ENCODE peak calls at places on chromosomes 7 and 10, in seven cellular contexts. One of them, this sample, is unnamed.

GRCh38 chr10:133012573-133013359 is 70.4 kb upstream of the CFAP46 start:
- DNase-seq in SK-N-DZ: no peak
- DNase-seq in activated CD4-positive, alpha-beta T cell treated with anti-CD3 and anti-CD28 coated beads, Interleukin-2, amount 50 U/mL, for 1 hour: no peak
- DNase-seq in posterior cingulate gyrus: no peak
- DNase-seq in body of pancreas: no peak
- DNase-seq in H7: no peak
- DNase-seq in left ventricle myocardium inferior: peak
- DNase-seq in this sample: peak

GRCh38 chr10:112491144-112491543 is 44.1 kb downstream of the VTI1A start:
- DNase-seq in SK-N-DZ: no peak
- DNase-seq in activated CD4-positive, alpha-beta T cell treated with anti-CD3 and anti-CD28 coated beads, Interleukin-2, amount 50 U/mL, for 1 hour: no peak
- DNase-seq in posterior cingulate gyrus: no peak
- DNase-seq in body of pancreas: no peak
- DNase-seq in H7: no peak
- DNase-seq in left ventricle myocardium inferior: no peak
- DNase-seq in this sample: no peak

GRCh38 chr7:96303686-96304443 is 18.0 kb downstream of the SLC25A13 start:
- DNase-seq in SK-N-DZ: peak
- DNase-seq in activated CD4-positive, alpha-beta T cell treated with anti-CD3 and anti-CD28 coated beads, Interleukin-2, amount 50 U/mL, for 1 hour: no peak
- DNase-seq in posterior cingulate gyrus: no peak
- DNase-seq in body of pancreas: no peak
- DNase-seq in H7: no peak
- DNase-seq in left ventricle myocardium inferior: no peak
- DNase-seq in this sample: no peak

GRCh38 chr7:81415181-81415580 is 354.7 kb downstream of the HGF start:
- DNase-seq in SK-N-DZ: no peak
- DNase-seq in activated CD4-positive, alpha-beta T cell treated with anti-CD3 and anti-CD28 coated beads, Interleukin-2, amount 50 U/mL, for 1 hour: no peak
- DNase-seq in posterior cingulate gyrus: no peak
- DNase-seq in body of pancreas: no peak
- DNase-seq in H7: no peak
- DNase-seq in left ventricle myocardium inferior: no peak
- DNase-seq in this sample: no peak

GRCh38 chr10:121089434-121089833 is 238.3 kb downstream of the WDR11 start:
- DNase-seq in SK-N-DZ: no peak
- DNase-seq in activated CD4-positive, alpha-beta T cell treated with anti-CD3 and anti-CD28 coated beads, Interleukin-2, amount 50 U/mL, for 1 hour: no peak
- DNase-seq in posterior cingulate gyrus: no peak
- DNase-seq in body of pancreas: no peak
- DNase-seq in H7: no peak
- DNase-seq in left ventricle myocardium inferior: no peak
- DNase-seq in this sample: no peak

GRCh38 chr7:131509781-131510180 is 46.6 kb downstream of the PODXL start:
- DNase-seq in SK-N-DZ: no peak
- DNase-seq in activated CD4-positive, alpha-beta T cell treated with anti-CD3 and anti-CD28 coated beads, Interleukin-2, amount 50 U/mL, for 1 hour: no peak
- DNase-seq in posterior cingulate gyrus: no peak
- DNase-seq in body of pancreas: no peak
- DNase-seq in H7: no peak
- DNase-seq in left ventricle myocardium inferior: no peak
- DNase-seq in this sample: no peak

GRCh38 chr10:78046711-78047269 is 13.1 kb downstream of the RPS24 start:
- DNase-seq in SK-N-DZ: no peak
- DNase-seq in activated CD4-positive, alpha-beta T cell treated with anti-CD3 and anti-CD28 coated beads, Interleukin-2, amount 50 U/mL, for 1 hour: no peak
- DNase-seq in posterior cingulate gyrus: no peak
- DNase-seq in body of pancreas: no peak
- DNase-seq in H7: no peak
- DNase-seq in left ventricle myocardium inferior: no peak
- DNase-seq in this sample: no peak

GRCh38 chr10:117534321-117535044 is 8.1 kb upstream of the EMX2 start:
- DNase-seq in SK-N-DZ: no peak
- DNase-seq in activated CD4-positive, alpha-beta T cell treated with anti-CD3 and anti-CD28 coated beads, Interleukin-2, amount 50 U/mL, for 1 hour: no peak
- DNase-seq in posterior cingulate gyrus: no peak
- DNase-seq in body of pancreas: no peak
- DNase-seq in H7: peak
- DNase-seq in left ventricle myocardium inferior: no peak
- DNase-seq in this sample: no peak

GRCh38 chr10:129848571-129849451 is 115.3 kb downstream of the EBF3 start:
- DNase-seq in SK-N-DZ: no peak
- DNase-seq in activated CD4-positive, alpha-beta T cell treated with anti-CD3 and anti-CD28 coated beads, Interleukin-2, amount 50 U/mL, for 1 hour: no peak
- DNase-seq in posterior cingulate gyrus: no peak
- DNase-seq in body of pancreas: no peak
- DNase-seq in H7: no peak
- DNase-seq in left ventricle myocardium inferior: no peak
- DNase-seq in this sample: no peak

GRCh38 chr10:112815238-112816032 is 134.6 kb upstream of the TCF7L2 start:
- DNase-seq in SK-N-DZ: peak
- DNase-seq in activated CD4-positive, alpha-beta T cell treated with anti-CD3 and anti-CD28 coated beads, Interleukin-2, amount 50 U/mL, for 1 hour: no peak
- DNase-seq in posterior cingulate gyrus: no peak
- DNase-seq in body of pancreas: no peak
- DNase-seq in H7: no peak
- DNase-seq in left ventricle myocardium inferior: no peak
- DNase-seq in this sample: no peak

GRCh38 chr7:138838166-138838565 is 40.2 kb upstream of the ATP6V0A4 start:
- DNase-seq in SK-N-DZ: no peak
- DNase-seq in activated CD4-positive, alpha-beta T cell treated with anti-CD3 and anti-CD28 coated beads, Interleukin-2, amount 50 U/mL, for 1 hour: no peak
- DNase-seq in posterior cingulate gyrus: no peak
- DNase-seq in body of pancreas: no peak
- DNase-seq in H7: peak
- DNase-seq in left ventricle myocardium inferior: no peak
- DNase-seq in this sample: no peak

GRCh38 chr10:72124984-72125383 is 36.6 kb upstream of the SPOCK2 start:
- DNase-seq in SK-N-DZ: no peak
- DNase-seq in activated CD4-positive, alpha-beta T cell treated with anti-CD3 and anti-CD28 coated beads, Interleukin-2, amount 50 U/mL, for 1 hour: no peak
- DNase-seq in posterior cingulate gyrus: no peak
- DNase-seq in body of pancreas: no peak
- DNase-seq in H7: no peak
- DNase-seq in left ventricle myocardium inferior: no peak
- DNase-seq in this sample: no peak

GRCh38 chr7:66748791-66749190 is 8.3 kb downstream of the RABGEF1 start:
- DNase-seq in SK-N-DZ: no peak
- DNase-seq in activated CD4-positive, alpha-beta T cell treated with anti-CD3 and anti-CD28 coated beads, Interleukin-2, amount 50 U/mL, for 1 hour: no peak
- DNase-seq in posterior cingulate gyrus: no peak
- DNase-seq in body of pancreas: peak
- DNase-seq in H7: no peak
- DNase-seq in left ventricle myocardium inferior: peak
- DNase-seq in this sample: peak

GRCh38 chr10:13894412-13895093 is 307.8 kb downstream of the PRPF18 start:
- DNase-seq in SK-N-DZ: no peak
- DNase-seq in activated CD4-positive, alpha-beta T cell treated with anti-CD3 and anti-CD28 coated beads, Interleukin-2, amount 50 U/mL, for 1 hour: no peak
- DNase-seq in posterior cingulate gyrus: no peak
- DNase-seq in body of pancreas: no peak
- DNase-seq in H7: no peak
- DNase-seq in left ventricle myocardium inferior: no peak
- DNase-seq in this sample: no peak

GRCh38 chr7:131219277-131220041 is 108.2 kb upstream of the MKLN1 start:
- DNase-seq in SK-N-DZ: no peak
- DNase-seq in activated CD4-positive, alpha-beta T cell treated with anti-CD3 and anti-CD28 coated beads, Interleukin-2, amount 50 U/mL, for 1 hour: no peak
- DNase-seq in posterior cingulate gyrus: peak
- DNase-seq in body of pancreas: peak
- DNase-seq in H7: peak
- DNase-seq in left ventricle myocardium inferior: peak
- DNase-seq in this sample: peak

GRCh38 chr7:43534110-43534509 is 48.8 kb upstream of the STK17A start:
- DNase-seq in SK-N-DZ: no peak
- DNase-seq in activated CD4-positive, alpha-beta T cell treated with anti-CD3 and anti-CD28 coated beads, Interleukin-2, amount 50 U/mL, for 1 hour: no peak
- DNase-seq in posterior cingulate gyrus: no peak
- DNase-seq in body of pancreas: no peak
- DNase-seq in H7: no peak
- DNase-seq in left ventricle myocardium inferior: no peak
- DNase-seq in this sample: no peak

GRCh38 chr7:39910108-39910869 is 39.8 kb upstream of the CDK13 start:
- DNase-seq in SK-N-DZ: no peak
- DNase-seq in activated CD4-positive, alpha-beta T cell treated with anti-CD3 and anti-CD28 coated beads, Interleukin-2, amount 50 U/mL, for 1 hour: no peak
- DNase-seq in posterior cingulate gyrus: no peak
- DNase-seq in body of pancreas: no peak
- DNase-seq in H7: no peak
- DNase-seq in left ventricle myocardium inferior: no peak
- DNase-seq in this sample: peak

GRCh38 chr7:33873981-33874750 is 31.2 kb upstream of the BMPER start:
- DNase-seq in SK-N-DZ: no peak
- DNase-seq in activated CD4-positive, alpha-beta T cell treated with anti-CD3 and anti-CD28 coated beads, Interleukin-2, amount 50 U/mL, for 1 hour: no peak
- DNase-seq in posterior cingulate gyrus: no peak
- DNase-seq in body of pancreas: no peak
- DNase-seq in H7: no peak
- DNase-seq in left ventricle myocardium inferior: no peak
- DNase-seq in this sample: no peak

GRCh38 chr7:97346349-97346748 is 228.9 kb downstream of the SDHAF3 start:
- DNase-seq in SK-N-DZ: no peak
- DNase-seq in activated CD4-positive, alpha-beta T cell treated with anti-CD3 and anti-CD28 coated beads, Interleukin-2, amount 50 U/mL, for 1 hour: no peak
- DNase-seq in posterior cingulate gyrus: no peak
- DNase-seq in body of pancreas: no peak
- DNase-seq in H7: no peak
- DNase-seq in left ventricle myocardium inferior: no peak
- DNase-seq in this sample: no peak